ENCODE peak calls at places on chromosomes 12 and 14, in four cellular contexts. One of them, this sample, is unnamed.

GRCh38 chr12:80157640-80158039 is 58.3 kb downstream of the OTOGL start:
- DNase-seq in Calu3: no peak
- DNase-seq in AG09319: no peak
- DNase-seq in tibial nerve: no peak
- DNase-seq in this sample: no peak

GRCh38 chr14:53109028-53109687 is 44.0 kb downstream of the DDHD1 start:
- DNase-seq in Calu3: no peak
- DNase-seq in AG09319: no peak
- DNase-seq in tibial nerve: no peak
- DNase-seq in this sample: no peak

GRCh38 chr14:52900731-52901130 is 50.1 kb downstream of the FERMT2 start:
- DNase-seq in Calu3: no peak
- DNase-seq in AG09319: no peak
- DNase-seq in tibial nerve: no peak
- DNase-seq in this sample: peak

GRCh38 chr12:8628731-8629130 is 16.1 kb upstream of the AICDA start:
- DNase-seq in Calu3: no peak
- DNase-seq in AG09319: no peak
- DNase-seq in tibial nerve: no peak
- DNase-seq in this sample: no peak

GRCh38 chr14:56378474-56378873 is 201.1 kb upstream of the TMEM260 start:
- DNase-seq in Calu3: no peak
- DNase-seq in AG09319: peak
- DNase-seq in tibial nerve: no peak
- DNase-seq in this sample: peak

GRCh38 chr14:101478096-101478495 is 83.2 kb upstream of the DIO3 start:
- DNase-seq in Calu3: no peak
- DNase-seq in AG09319: no peak
- DNase-seq in tibial nerve: no peak
- DNase-seq in this sample: no peak

GRCh38 chr12:42372154-42372791 is 46.3 kb downstream of the PPHLN1 start:
- DNase-seq in Calu3: peak
- DNase-seq in AG09319: no peak
- DNase-seq in tibial nerve: peak
- DNase-seq in this sample: peak

GRCh38 chr14:22502007-22502406 is 87.0 kb downstream of the DAD1 start:
- DNase-seq in Calu3: no peak
- DNase-seq in AG09319: no peak
- DNase-seq in tibial nerve: no peak
- DNase-seq in this sample: no peak

GRCh38 chr12:131892711-131893604 is 1.5 kb upstream of the ULK1 start:
- DNase-seq in Calu3: no peak
- DNase-seq in AG09319: no peak
- DNase-seq in tibial nerve: no peak
- DNase-seq in this sample: no peak

GRCh38 chr14:37403656-37404055 is 191.4 kb downstream of the FOXA1 start:
- DNase-seq in Calu3: no peak
- DNase-seq in AG09319: no peak
- DNase-seq in tibial nerve: no peak
- DNase-seq in this sample: no peak

GRCh38 chr12:5456906-5457305 is 25.0 kb downstream of the NTF3 start:
- DNase-seq in Calu3: no peak
- DNase-seq in AG09319: peak
- DNase-seq in tibial nerve: no peak
- DNase-seq in this sample: no peak

GRCh38 chr14:104445832-104446381 is 133.7 kb upstream of the C14orf180 start:
- DNase-seq in Calu3: no peak
- DNase-seq in AG09319: no peak
- DNase-seq in tibial nerve: no peak
- DNase-seq in this sample: no peak

GRCh38 chr12:102891756-102892155 is 25.3 kb downstream of the PAH start:
- DNase-seq in Calu3: no peak
- DNase-seq in AG09319: no peak
- DNase-seq in tibial nerve: no peak
- DNase-seq in this sample: no peak

GRCh38 chr12:123794027-123794426 is 31.9 kb downstream of the DNAH10 start:
- DNase-seq in Calu3: no peak
- DNase-seq in AG09319: no peak
- DNase-seq in tibial nerve: no peak
- DNase-seq in this sample: no peak

GRCh38 chr12:72179841-72180240 is 92.3 kb upstream of the TRHDE start:
- DNase-seq in Calu3: no peak
- DNase-seq in AG09319: no peak
- DNase-seq in tibial nerve: no peak
- DNase-seq in this sample: no peak

GRCh38 chr12:118537481-118537917 is 161.1 kb downstream of the SUDS3 start:
- DNase-seq in Calu3: no peak
- DNase-seq in AG09319: no peak
- DNase-seq in tibial nerve: no peak
- DNase-seq in this sample: no peak

GRCh38 chr12:32399373-32400113 is at the start of gene FGD4:
- DNase-seq in Calu3: peak
- DNase-seq in AG09319: peak
- DNase-seq in tibial nerve: peak
- DNase-seq in this sample: peak

GRCh38 chr14:97164014-97164413 is 366.8 kb downstream of the VRK1 start:
- DNase-seq in Calu3: no peak
- DNase-seq in AG09319: no peak
- DNase-seq in tibial nerve: no peak
- DNase-seq in this sample: no peak

GRCh38 chr12:55847033-55847432 is 4.3 kb upstream of the MMP19 start:
- DNase-seq in Calu3: no peak
- DNase-seq in AG09319: peak
- DNase-seq in tibial nerve: no peak
- DNase-seq in this sample: peak

GRCh38 chr14:53567236-53567785 is 389.3 kb downstream of the BMP4 start:
- DNase-seq in Calu3: no peak
- DNase-seq in AG09319: no peak
- DNase-seq in tibial nerve: no peak
- DNase-seq in this sample: no peak

GRCh38 chr12:29428630-29429029 is 47.7 kb upstream of the ERGIC2 start:
- DNase-seq in Calu3: peak
- DNase-seq in AG09319: peak
- DNase-seq in tibial nerve: no peak
- DNase-seq in this sample: peak

GRCh38 chr14:89382487-89383170 is 34.4 kb downstream of the FOXN3 start:
- DNase-seq in Calu3: no peak
- DNase-seq in AG09319: no peak
- DNase-seq in tibial nerve: no peak
- DNase-seq in this sample: no peak

GRCh38 chr14:69531135-69531534 is 43.5 kb downstream of the CCDC177 start:
- DNase-seq in Calu3: no peak
- DNase-seq in AG09319: no peak
- DNase-seq in tibial nerve: no peak
- DNase-seq in this sample: no peak

GRCh38 chr14:69536976-69537375 is 37.7 kb downstream of the CCDC177 start:
- DNase-seq in Calu3: no peak
- DNase-seq in AG09319: no peak
- DNase-seq in tibial nerve: no peak
- DNase-seq in this sample: no peak

GRCh38 chr14:69538766-69539165 is 35.9 kb downstream of the CCDC177 start:
- DNase-seq in Calu3: no peak
- DNase-seq in AG09319: no peak
- DNase-seq in tibial nerve: no peak
- DNase-seq in this sample: no peak

GRCh38 chr14:69532561-69533335 is 41.9 kb downstream of the CCDC177 start:
- DNase-seq in Calu3: peak
- DNase-seq in AG09319: no peak
- DNase-seq in tibial nerve: no peak
- DNase-seq in this sample: peak

DNA sequence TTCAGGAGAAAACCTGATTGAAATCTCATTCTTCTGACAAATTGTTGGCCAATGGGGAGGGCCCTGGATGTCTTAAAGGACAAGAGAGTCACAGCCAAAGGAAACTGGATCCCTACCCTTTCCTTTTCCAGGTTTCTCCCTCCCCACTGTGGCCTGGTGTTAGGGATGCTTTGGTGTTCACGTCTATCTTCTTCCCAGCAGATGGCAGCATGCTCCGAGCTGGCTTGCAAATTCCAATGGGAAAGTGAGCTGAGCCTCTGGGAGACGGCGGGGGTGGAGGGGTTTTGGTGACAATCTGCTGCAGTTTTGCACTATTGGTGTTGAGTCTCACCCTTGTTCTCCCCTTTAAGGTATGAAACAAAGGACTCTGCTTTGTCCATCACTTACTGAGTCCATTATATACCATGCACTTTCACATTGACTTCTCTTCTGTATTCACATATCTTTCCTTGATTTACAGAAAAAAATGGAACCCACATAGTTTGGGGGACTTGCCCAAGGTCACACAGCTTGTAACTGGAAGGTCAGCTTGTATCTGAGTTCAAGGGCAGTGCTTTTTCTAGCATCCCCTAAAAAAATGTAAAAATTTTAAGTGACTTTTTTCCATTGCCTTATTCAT is 39.3 kb downstream of the CCDC177 start:
- DNase-seq in Calu3: peak
- DNase-seq in AG09319: peak
- DNase-seq in tibial nerve: peak
- DNase-seq in this sample: peak
- TF ChIP-seq CTCF in Calu3: peak
- TF ChIP-seq CTCF in AG09319: peak
- TF ChIP-seq CTCF in tibial nerve: peak
- TF ChIP-seq CTCF in this sample: peak

GRCh38 chr14:79809849-79810612 is 401.3 kb downstream of the DIO2 start:
- DNase-seq in Calu3: peak
- DNase-seq in AG09319: no peak
- DNase-seq in tibial nerve: no peak
- DNase-seq in this sample: peak
- TF ChIP-seq CTCF in Calu3: peak
- TF ChIP-seq CTCF in AG09319: peak
- TF ChIP-seq CTCF in tibial nerve: no peak
- TF ChIP-seq CTCF in this sample: peak

GRCh38 chr12:63753743-63754142 is 26.0 kb upstream of the RXYLT1 start:
- DNase-seq in Calu3: no peak
- DNase-seq in AG09319: no peak
- DNase-seq in tibial nerve: no peak
- DNase-seq in this sample: peak
- TF ChIP-seq CTCF in Calu3: no peak
- TF ChIP-seq CTCF in AG09319: peak
- TF ChIP-seq CTCF in tibial nerve: no peak
- TF ChIP-seq CTCF in this sample: peak

GRCh38 chr12:49720214-49720613 is 13.0 kb upstream of the FMNL3 start:
- DNase-seq in Calu3: no peak
- DNase-seq in AG09319: no peak
- DNase-seq in tibial nerve: no peak
- DNase-seq in this sample: no peak
- TF ChIP-seq CTCF in Calu3: no peak
- TF ChIP-seq CTCF in AG09319: peak
- TF ChIP-seq CTCF in tibial nerve: no peak
- TF ChIP-seq CTCF in this sample: no peak

DNA sequence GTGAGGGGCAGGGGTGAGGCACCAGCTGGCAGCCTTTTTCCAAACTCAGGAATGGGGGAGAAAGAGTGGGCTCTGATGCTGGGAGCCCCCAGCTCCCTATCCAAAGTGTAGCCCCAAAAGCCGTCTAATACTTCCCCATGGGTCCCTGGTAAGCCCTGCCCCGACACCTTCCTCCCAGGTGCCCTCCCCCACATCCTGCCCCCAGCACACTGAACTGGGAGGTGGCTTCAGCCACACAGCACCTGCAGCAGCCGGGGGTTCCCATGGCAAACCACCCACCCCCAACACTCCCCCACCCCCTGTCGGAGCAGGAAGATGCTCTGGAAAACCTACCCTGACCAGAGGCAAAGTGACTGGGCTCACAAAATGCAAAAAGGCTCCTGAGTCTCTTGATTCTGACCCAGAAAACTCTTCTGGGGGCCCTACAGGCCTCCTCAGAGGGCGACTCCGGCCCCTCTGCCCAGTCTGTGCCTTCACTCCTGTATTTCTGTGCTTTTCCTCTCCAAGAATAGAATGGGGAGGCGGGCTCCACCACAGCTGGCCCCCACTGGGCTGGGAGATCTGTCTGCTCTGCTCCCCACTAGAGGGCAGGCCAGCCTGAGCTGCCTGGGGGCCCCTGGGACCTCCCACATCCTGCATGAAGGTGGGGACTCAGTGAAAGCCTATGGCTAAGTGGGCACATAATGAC is 81.6 kb downstream of the ITPK1 start:
- DNase-seq in Calu3: peak
- DNase-seq in AG09319: no peak
- DNase-seq in tibial nerve: no peak
- DNase-seq in this sample: peak
- TF ChIP-seq CTCF in Calu3: no peak
- TF ChIP-seq CTCF in AG09319: peak
- TF ChIP-seq CTCF in tibial nerve: peak
- TF ChIP-seq CTCF in this sample: peak

GRCh38 chr14:94671870-94672444 is 59.8 kb downstream of the SERPINA3 start:
- DNase-seq in Calu3: no peak
- DNase-seq in AG09319: no peak
- DNase-seq in tibial nerve: no peak
- DNase-seq in this sample: peak
- TF ChIP-seq CTCF in Calu3: no peak
- TF ChIP-seq CTCF in AG09319: no peak
- TF ChIP-seq CTCF in tibial nerve: peak
- TF ChIP-seq CTCF in this sample: no peak

GRCh38 chr12:83827193-83827592 is 1085.4 kb downstream of the SLC6A15 start:
- DNase-seq in Calu3: no peak
- DNase-seq in AG09319: no peak
- DNase-seq in tibial nerve: no peak
- DNase-seq in this sample: no peak

GRCh38 chr12:83821967-83822366 is 1090.6 kb downstream of the SLC6A15 start:
- DNase-seq in Calu3: no peak
- DNase-seq in AG09319: no peak
- DNase-seq in tibial nerve: no peak
- DNase-seq in this sample: no peak

GRCh38 chr12:83823386-83824045 is 1089.1 kb downstream of the SLC6A15 start:
- DNase-seq in Calu3: peak
- DNase-seq in AG09319: no peak
- DNase-seq in tibial nerve: no peak
- DNase-seq in this sample: peak

GRCh38 chr12:83826112-83826511 is 1086.5 kb downstream of the SLC6A15 start:
- DNase-seq in Calu3: peak
- DNase-seq in AG09319: peak
- DNase-seq in tibial nerve: peak
- DNase-seq in this sample: peak

DNA sequence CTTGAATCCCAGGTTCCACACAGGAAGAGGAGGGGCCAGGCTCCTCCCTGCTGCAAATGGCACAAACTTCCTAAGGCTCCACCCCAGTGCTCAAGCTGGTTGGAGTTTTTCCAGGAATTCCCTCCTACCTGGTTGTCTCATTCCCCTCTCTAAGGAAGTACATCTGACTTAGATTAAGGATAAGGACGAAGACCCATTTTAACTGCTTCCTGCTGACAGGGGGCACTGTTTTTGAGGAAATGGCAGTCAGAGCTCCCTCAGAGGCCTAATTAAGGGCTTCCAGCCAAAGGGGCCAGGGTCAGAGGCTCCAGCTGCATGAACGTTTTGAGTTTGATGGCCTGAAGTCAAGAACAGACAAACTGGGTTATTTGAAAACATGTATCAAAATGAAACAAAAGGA is 1084.7 kb downstream of the SLC6A15 start:
- DNase-seq in Calu3: no peak
- DNase-seq in AG09319: no peak
- DNase-seq in tibial nerve: no peak
- DNase-seq in this sample: no peak
- TF ChIP-seq CTCF in Calu3: no peak
- TF ChIP-seq CTCF in AG09319: peak
- TF ChIP-seq CTCF in tibial nerve: peak
- TF ChIP-seq CTCF in this sample: no peak

This sample was measured in MCF 10A.